ENCODE peak calls at places on chromosome 19, in seven cellular contexts. Q, O, H, A, F, B and M are unnamed samples.

GRCh38 chr19:44841255-44841654 is 4.8 kb upstream of the NECTIN2 start:
- DNase-seq in Q (peak; percentile 89), O (no peak), H (no peak), A (no peak), F (no peak), B (no peak), M (no peak)

GRCh38 chr19:12695090-12695489 is 1.3 kb downstream of the FBXW9 start:
- DNase-seq in Q (no peak), O (no peak), H (no peak), A (no peak), F (no peak), B (no peak), M (no peak)

GRCh38 chr19:1856698-1857603 is 6.4 kb downstream of the KLF16 start:
- DNase-seq in Q (peak; percentile 94), O (peak; percentile 87), H (peak; percentile 92), A (peak; percentile 90), F (peak; percentile 93), B (peak; percentile 96), M (peak; percentile 90)

GRCh38 chr19:2428027-2428690 is 773 bp upstream of the TIMM13 start:
- DNase-seq in Q (no peak), O (peak; percentile 89), H (peak; percentile 41), A (no peak), F (no peak), B (peak; percentile 39), M (no peak)

GRCh38 chr19:46411088-46412033 is 2.0 kb downstream of the CCDC8 start:
- DNase-seq in Q (no peak), O (no peak), H (no peak), A (no peak), F (no peak), B (no peak), M (no peak)

GRCh38 chr19:728011-728410 is 19.3 kb downstream of the PALM start:
- DNase-seq in Q (no peak), O (no peak), H (no peak), A (no peak), F (peak; percentile 85), B (no peak), M (no peak)

GRCh38 chr19:3721131-3721899 is 13.1 kb downstream of the TJP3 start:
- DNase-seq in Q (peak; percentile 89), O (peak; percentile 98), H (peak; percentile 98), A (peak; percentile 98), F (peak; percentile 89), B (peak; percentile 97), M (peak; percentile 66)

GRCh38 chr19:5624154-5624663 is 1.3 kb downstream of the SAFB start:
- DNase-seq in Q (peak; percentile 39), O (peak; percentile 52), H (peak; percentile 69), A (peak; percentile 63), F (no peak), B (peak; percentile 44), M (no peak)

GRCh38 chr19:54434112-54434861 is 14.7 kb upstream of the LENG8 start:
- DNase-seq in Q (no peak), O (peak; percentile 21), H (no peak), A (no peak), F (no peak), B (no peak), M (no peak)

GRCh38 chr19:31353826-31354225 is 4.6 kb upstream of the TSHZ3 start:
- DNase-seq in Q (no peak), O (peak; percentile 66), H (no peak), A (no peak), F (no peak), B (no peak), M (no peak)

GRCh38 chr19:46134527-46134926 is 10.0 kb upstream of the IGFL3 start:
- DNase-seq in Q (no peak), O (no peak), H (no peak), A (no peak), F (no peak), B (no peak), M (no peak)

GRCh38 chr19:56140583-56141415 is at the start of gene ZNF444:
- DNase-seq in Q (peak; percentile 99), O (peak; percentile 99), H (peak; percentile 99), A (peak; percentile 99), F (peak; percentile 100), B (peak; percentile 100), M (peak; percentile 99)
- TF ChIP-seq POLR2AphosphoS5 in Q (peak; percentile 89), O (peak; percentile 55), H (peak; percentile 91), A (peak; percentile 95), F (peak; percentile 93), B (peak; percentile 63), M (no peak)

DNA sequence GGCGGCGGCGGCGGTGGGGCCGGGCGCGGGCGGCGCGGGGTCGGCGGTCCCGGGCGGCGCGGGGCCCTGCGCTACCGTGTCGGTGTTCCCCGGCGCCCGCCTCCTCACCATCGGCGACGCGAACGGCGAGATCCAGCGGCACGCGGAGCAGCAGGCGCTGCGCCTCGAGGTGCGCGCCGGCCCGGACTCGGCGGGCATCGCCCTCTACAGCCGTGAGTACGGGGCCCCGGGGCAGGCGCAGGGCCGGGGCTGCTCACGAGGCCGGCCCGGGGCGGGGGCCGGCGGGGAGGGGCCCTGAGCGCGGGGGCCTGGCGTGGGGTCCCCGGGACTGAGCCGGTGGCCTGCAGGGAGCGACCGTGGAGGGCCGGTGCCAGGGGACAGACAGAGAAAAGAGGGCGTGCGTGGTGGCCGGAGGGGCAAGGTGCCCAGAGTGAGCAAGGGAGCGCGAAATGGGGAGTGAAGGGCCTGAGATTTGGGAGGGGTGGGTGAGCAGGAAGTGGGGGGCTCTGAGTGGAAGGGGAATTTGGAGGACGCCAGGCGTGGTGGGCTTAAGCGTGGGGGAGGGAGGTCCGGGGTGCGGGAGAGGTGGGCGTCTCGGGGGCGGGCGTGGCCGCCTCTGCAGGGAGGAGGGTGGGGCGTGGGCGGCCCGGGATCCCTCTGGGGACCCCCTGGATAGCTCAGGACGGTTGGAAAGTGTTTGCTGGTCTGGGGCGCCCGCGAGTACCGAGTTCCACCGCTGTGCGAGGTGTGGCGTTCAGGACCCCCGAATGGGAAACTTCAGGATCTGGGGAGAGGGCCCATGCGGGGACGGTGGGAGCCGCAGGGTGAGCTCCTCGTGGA is 578 bp downstream of the CARM1 start:
- DNase-seq in Q (peak; percentile 31), O (peak; percentile 58), H (peak; percentile 41), A (no peak), F (peak; percentile 87), B (peak; percentile 44), M (no peak)
- TF ChIP-seq CTCF in Q (peak; percentile 24), O (no peak), H (no peak), A (peak; percentile 14), F (no peak), B (peak; percentile 12), M (no peak)

DNA sequence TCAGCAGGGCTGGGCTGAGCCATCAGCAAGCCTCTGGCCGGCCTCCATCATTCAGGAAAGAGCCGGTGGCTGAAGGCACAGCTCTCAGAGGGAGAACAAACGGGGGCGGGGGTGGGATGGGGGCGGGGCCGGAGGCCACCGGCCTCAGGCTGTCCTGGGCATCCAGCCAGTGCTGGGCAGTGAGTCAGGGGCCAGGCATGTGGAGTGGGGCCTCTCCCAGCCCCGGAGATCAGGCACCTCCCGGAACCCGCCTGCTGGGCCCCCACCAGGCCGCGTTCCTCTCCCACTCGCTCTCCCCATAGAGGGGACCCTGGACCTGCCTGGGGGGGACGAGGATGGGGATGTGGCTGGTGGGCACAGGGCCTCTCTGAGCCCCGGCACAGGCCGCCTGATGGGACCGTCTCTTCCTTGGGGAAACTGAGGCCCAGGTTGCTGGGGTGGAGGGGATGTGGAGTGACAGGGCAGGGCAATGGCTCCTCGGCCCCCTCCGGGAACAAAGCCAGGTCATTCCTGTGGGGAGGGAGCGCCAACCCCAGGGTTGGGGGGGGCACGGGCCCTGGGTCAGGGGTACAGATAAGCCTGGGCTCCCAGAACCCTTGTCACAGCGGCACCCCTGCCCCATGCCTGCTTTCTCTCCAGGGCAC is 12.9 kb downstream of the SPC24 start:
- DNase-seq in Q (peak; percentile 90), O (peak; percentile 62), H (peak; percentile 95), A (peak; percentile 81), F (peak; percentile 91), B (peak; percentile 75), M (no peak)
- TF ChIP-seq POLR2AphosphoS5 in Q (peak; percentile 86), O (no peak), H (peak; percentile 68), A (peak; percentile 29), F (peak; percentile 24), B (peak; percentile 39), M (no peak)

DNA sequence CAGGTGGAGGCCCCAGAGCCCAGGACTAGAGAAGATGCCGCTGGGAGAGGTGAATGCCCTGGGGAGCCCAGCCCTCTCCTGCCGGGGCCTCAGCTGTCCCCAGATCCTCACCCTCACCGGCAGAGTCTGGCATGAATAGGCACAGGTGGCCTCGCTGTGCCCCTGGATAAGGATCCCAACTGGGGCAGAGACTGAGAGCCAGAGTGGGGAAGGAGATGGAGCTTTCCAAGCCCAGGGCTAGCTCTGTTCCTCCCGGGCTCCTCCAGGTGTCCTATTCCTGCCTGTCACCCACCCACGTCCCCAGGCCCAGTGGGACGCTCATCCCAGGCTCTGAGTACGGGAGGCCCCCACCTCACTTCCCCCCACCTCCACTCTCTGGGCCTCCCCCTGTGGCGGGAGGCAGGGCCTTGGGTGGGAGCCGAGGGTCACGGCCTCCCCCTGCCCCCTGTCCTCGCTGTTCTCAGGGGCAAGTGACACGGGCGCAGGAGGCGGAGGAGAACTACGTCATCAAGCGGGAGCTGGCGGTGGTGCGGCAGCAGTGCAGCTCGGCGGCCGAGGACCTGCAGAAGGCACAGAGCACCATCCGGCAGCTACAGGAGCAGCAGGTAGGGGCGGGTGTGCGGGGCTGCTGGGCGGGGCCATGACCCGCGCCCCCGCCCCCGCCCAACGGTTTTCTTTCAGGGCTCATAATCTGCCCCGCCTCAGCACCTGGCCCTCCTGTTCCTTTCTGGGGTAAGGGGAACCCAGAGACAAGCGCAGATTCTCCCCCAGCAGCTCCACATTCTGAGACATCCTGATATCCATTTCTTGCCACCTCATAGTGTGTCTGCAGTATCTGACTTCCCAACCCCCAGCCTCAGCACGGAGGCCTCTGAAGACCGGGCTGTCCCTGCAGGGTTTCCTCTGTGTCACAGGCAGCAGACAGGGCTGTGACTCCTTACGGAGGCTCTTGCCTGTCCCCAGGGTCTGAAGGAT is 16.2 kb downstream of the PRR36 start:
- DNase-seq in Q (no peak), O (peak; percentile 93), H (no peak), A (no peak), F (no peak), B (no peak), M (no peak)
- TF ChIP-seq CTCF in Q (no peak), O (no peak), H (no peak), A (no peak), F (no peak), B (no peak), M (no peak)

DNA sequence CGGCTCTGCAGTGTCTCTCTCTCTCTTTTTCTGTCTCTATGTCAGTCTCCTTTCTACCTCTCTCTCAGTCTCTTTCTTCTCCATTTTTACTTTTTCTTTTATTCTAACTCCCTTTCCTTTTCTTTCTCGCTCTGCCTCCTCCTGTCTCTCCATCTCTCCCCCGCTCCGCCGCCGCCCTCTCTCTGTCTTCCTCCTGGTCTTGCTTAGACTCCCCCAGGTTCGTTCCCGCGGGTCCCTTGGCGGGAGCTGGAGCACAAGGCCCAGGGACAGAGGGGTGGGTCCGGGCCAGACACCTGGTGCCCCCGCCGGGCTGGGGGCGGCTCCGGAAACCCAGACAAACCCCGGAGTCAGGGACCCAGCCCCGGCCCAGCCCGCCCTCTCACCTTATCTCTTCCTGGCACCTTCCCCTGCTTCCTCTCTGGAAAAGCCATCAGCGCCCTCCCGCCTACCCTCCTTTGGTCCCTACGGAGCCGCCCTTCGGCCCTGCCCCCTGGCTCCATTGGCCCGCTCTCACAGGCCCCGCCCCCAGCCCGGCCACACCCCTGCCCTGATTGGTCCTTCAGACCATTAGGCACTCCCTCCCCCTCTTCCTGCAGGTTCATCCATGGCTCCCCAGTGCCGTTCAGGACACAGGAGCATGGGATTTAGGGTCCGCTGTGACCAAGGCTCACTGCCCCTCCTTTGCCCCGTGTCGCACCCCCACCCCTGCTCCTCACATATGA is 15.4 kb upstream of the NOP53 start:
- DNase-seq in Q (peak; percentile 89), O (peak; percentile 97), H (peak; percentile 81), A (peak; percentile 88), F (peak; percentile 90), B (peak; percentile 39), M (peak; percentile 13)
- TF ChIP-seq POLR2AphosphoS5 in Q (no peak), O (peak; percentile 61), H (peak; percentile 10), A (peak; percentile 9), F (no peak), B (no peak), M (no peak)